ENCODE peak calls at places on chromosomes 16 and 17, in nine cellular contexts. T, E, X, Z, C, F, J, U and R are unnamed samples.

GRCh38 chr17:3950584-3950983 is 13.7 kb downstream of the ATP2A3 start:
- DNase-seq in T (no peak), E (no peak), X (no peak), Z (no peak), C (no peak), F (no peak), J (no peak), U (no peak), R (no peak)

GRCh38 chr17:46154151-46154816 is 38.9 kb downstream of the KANSL1 start:
- DNase-seq in T (no peak), E (no peak), X (no peak), Z (no peak), C (no peak), F (no peak), J (no peak), U (no peak), R (no peak)

GRCh38 chr17:27893834-27894503 is 804 bp upstream of the LYRM9 start:
- DNase-seq in T (no peak), E (no peak), X (no peak), Z (no peak), C (no peak), F (no peak), J (no peak), U (no peak), R (no peak)

GRCh38 chr16:11056090-11056988 is 112.0 kb downstream of the CLEC16A start:
- DNase-seq in T (no peak), E (no peak), X (no peak), Z (no peak), C (no peak), F (no peak), J (no peak), U (no peak), R (no peak)

GRCh38 chr17:46770818-46771600 is 47.5 kb downstream of the WNT3 start:
- DNase-seq in T (no peak), E (peak), X (peak), Z (no peak), C (peak), F (no peak), J (peak), U (peak), R (peak)

GRCh38 chr17:2034157-2034556 is 4.2 kb downstream of the DPH1 start:
- DNase-seq in T (no peak), E (no peak), X (peak), Z (no peak), C (no peak), F (no peak), J (no peak), U (no peak), R (no peak)

GRCh38 chr17:48181653-48182052 is 74.1 kb downstream of the SNX11 start:
- DNase-seq in T (no peak), E (peak), X (no peak), Z (peak), C (no peak), F (no peak), J (no peak), U (peak), R (no peak)

GRCh38 chr16:50166511-50167500 is 13.7 kb downstream of the TENT4B start:
- DNase-seq in T (no peak), E (no peak), X (no peak), Z (no peak), C (no peak), F (no peak), J (no peak), U (no peak), R (no peak)

GRCh38 chr17:3557768-3558583 is at the start of gene TRPV3:
- DNase-seq in T (no peak), E (no peak), X (peak), Z (no peak), C (no peak), F (no peak), J (peak), U (no peak), R (peak)

GRCh38 chr17:27559506-27559931 is 71.5 kb upstream of the LGALS9 start:
- DNase-seq in T (no peak), E (no peak), X (no peak), Z (no peak), C (peak), F (peak), J (no peak), U (no peak), R (peak)

GRCh38 chr17:66625321-66625767 is 209.6 kb upstream of the CACNG5 start:
- DNase-seq in T (no peak), E (peak), X (peak), Z (no peak), C (no peak), F (no peak), J (no peak), U (no peak), R (no peak)

GRCh38 chr17:32833076-32833475 is 43.8 kb downstream of the MYO1D start:
- DNase-seq in T (no peak), E (no peak), X (no peak), Z (no peak), C (no peak), F (no peak), J (no peak), U (no peak), R (no peak)

GRCh38 chr16:85735225-85735722 is 15.6 kb downstream of the C16orf74 start:
- DNase-seq in T (peak), E (no peak), X (peak), Z (no peak), C (no peak), F (no peak), J (peak), U (no peak), R (peak)

GRCh38 chr17:19409509-19409908 is 1.5 kb upstream of the RNF112 start:
- DNase-seq in T (no peak), E (no peak), X (no peak), Z (no peak), C (no peak), F (peak), J (no peak), U (no peak), R (no peak)

GRCh38 chr17:38920374-38921291 is 4.8 kb upstream of the LASP1NB start:
- DNase-seq in T (no peak), E (no peak), X (no peak), Z (no peak), C (peak), F (no peak), J (no peak), U (no peak), R (peak)

GRCh38 chr17:74431568-74432483 is at the start of gene GPRC5C:
- DNase-seq in T (no peak), E (peak), X (no peak), Z (no peak), C (peak), F (no peak), J (peak), U (peak), R (peak)

GRCh38 chr17:79706931-79707382 is 23.8 kb upstream of the ENPP7 start:
- DNase-seq in T (no peak), E (no peak), X (no peak), Z (no peak), C (no peak), F (no peak), J (peak), U (no peak), R (no peak)

GRCh38 chr17:50817838-50818237 is 17.5 kb upstream of the WFIKKN2 start:
- DNase-seq in T (no peak), E (no peak), X (no peak), Z (no peak), C (no peak), F (no peak), J (no peak), U (no peak), R (no peak)

GRCh38 chr17:31494259-31495048 is 103.0 kb downstream of the RAB11FIP4 start:
- DNase-seq in T (peak), E (no peak), X (peak), Z (no peak), C (no peak), F (no peak), J (peak), U (no peak), R (peak)

GRCh38 chr16:30472328-30472942 is at the start of gene ITGAL:
- DNase-seq in T (peak), E (no peak), X (peak), Z (no peak), C (no peak), F (no peak), J (peak), U (no peak), R (peak)

GRCh38 chr16:70644763-70645597 is 1.4 kb upstream of the IL34 start:
- DNase-seq in T (no peak), E (peak), X (no peak), Z (no peak), C (peak), F (no peak), J (no peak), U (no peak), R (no peak)

GRCh38 chr17:43846963-43847369 is at the start of gene CD300LG:
- DNase-seq in T (no peak), E (no peak), X (no peak), Z (no peak), C (no peak), F (no peak), J (no peak), U (peak), R (no peak)

GRCh38 chr16:59993101-59993500 is 1259.0 kb upstream of the GOT2 start:
- DNase-seq in T (no peak), E (no peak), X (no peak), Z (no peak), C (no peak), F (no peak), J (no peak), U (no peak), R (no peak)

GRCh38 chr16:81429045-81429521 is 15.5 kb upstream of the CMIP start:
- DNase-seq in T (no peak), E (peak), X (peak), Z (no peak), C (no peak), F (no peak), J (peak), U (no peak), R (no peak)

GRCh38 chr17:39229274-39229913 is 3.6 kb upstream of the STAC2 start:
- DNase-seq in T (no peak), E (no peak), X (no peak), Z (no peak), C (no peak), F (no peak), J (no peak), U (no peak), R (no peak)

GRCh38 chr16:88892065-88892464 is 25.6 kb upstream of the PABPN1L start:
- DNase-seq in T (no peak), E (no peak), X (no peak), Z (no peak), C (no peak), F (no peak), J (no peak), U (no peak), R (no peak)

GRCh38 chr17:29643817-29644160 is 21.1 kb upstream of the CORO6 start:
- DNase-seq in T (no peak), E (no peak), X (no peak), Z (no peak), C (no peak), F (no peak), J (no peak), U (no peak), R (no peak)

GRCh38 chr17:58381124-58381838 is 29.3 kb upstream of the SUPT4H1 start:
- DNase-seq in T (no peak), E (no peak), X (no peak), Z (no peak), C (no peak), F (no peak), J (no peak), U (no peak), R (no peak)

GRCh38 chr16:57801856-57802634 is at the start of gene KIFC3:
- DNase-seq in T (peak), E (peak), X (no peak), Z (no peak), C (peak), F (no peak), J (peak), U (peak), R (peak)

GRCh38 chr17:18182978-18183333 is 672 bp upstream of the ALKBH5 start:
- DNase-seq in T (peak), E (peak), X (no peak), Z (no peak), C (peak), F (peak), J (peak), U (peak), R (peak)

GRCh38 chr16:48444574-48444973 is 59.4 kb upstream of the SIAH1 start:
- DNase-seq in T (no peak), E (no peak), X (no peak), Z (no peak), C (no peak), F (peak), J (no peak), U (no peak), R (no peak)